ENCODE peak calls at places on chromosomes 3 and 15, in four cellular contexts. E is IMR-90, Y is uterus, R is prostate gland. I is an unnamed sample.
A peak's percentile ranks its signal among the peaks of the same experiment; 100 is the strongest.

GRCh38 chr3:69082805-69083204 is 1.9 kb upstream of the ARL6IP5 start:
- DNase-seq in E (peak; percentile 83), Y (no peak), R (no peak), I (no peak)

GRCh38 chr3:45240292-45240691 is 14.2 kb upstream of the TMEM158 start:
- DNase-seq in E (no peak), Y (no peak), R (no peak), I (no peak)

GRCh38 chr3:49378249-49378899 is 20.2 kb upstream of the GPX1 start:
- DNase-seq in E (peak; percentile 37), Y (peak; percentile 29), R (no peak), I (peak; percentile 87)

GRCh38 chr3:194133661-194134230 is 2.2 kb upstream of the HES1 start:
- DNase-seq in E (peak; percentile 55), Y (peak; percentile 66), R (peak; percentile 30), I (no peak)

GRCh38 chr3:20104167-20104661 is 64.0 kb downstream of the KAT2B start:
- DNase-seq in E (no peak), Y (no peak), R (no peak), I (no peak)

GRCh38 chr3:171236586-171237120 is 210.1 kb upstream of the SLC2A2 start:
- DNase-seq in E (no peak), Y (no peak), R (no peak), I (no peak)

GRCh38 chr3:102741694-102742093 is 306.9 kb downstream of the ZPLD1 start:
- DNase-seq in E (no peak), Y (no peak), R (no peak), I (no peak)

GRCh38 chr3:9279959-9280358 is 30.5 kb upstream of the SRGAP3 start:
- DNase-seq in E (peak; percentile 20), Y (no peak), R (no peak), I (no peak)

GRCh38 chr3:153835540-153835939 is 285.6 kb upstream of the ARHGEF26 start:
- DNase-seq in E (no peak), Y (no peak), R (no peak), I (no peak)

GRCh38 chr15:95799286-95800187 is 531.0 kb upstream of the NR2F2 start:
- DNase-seq in E (peak; percentile 90), Y (no peak), R (no peak), I (peak; percentile 87)

GRCh38 chr3:173398111-173398479 is 551 bp downstream of the NLGN1 start:
- DNase-seq in E (no peak), Y (peak; percentile 21), R (no peak), I (peak; percentile 29)

GRCh38 chr15:86139828-86140227 is 60.2 kb downstream of the AGBL1 start:
- DNase-seq in E (no peak), Y (no peak), R (no peak), I (no peak)

GRCh38 chr15:52234596-52235541 is 43.7 kb upstream of the GNB5 start:
- DNase-seq in E (no peak), Y (no peak), R (no peak), I (no peak)

GRCh38 chr3:24018784-24019570 is 73.9 kb downstream of the NR1D2 start:
- DNase-seq in E (no peak), Y (no peak), R (peak; percentile 82), I (peak; percentile 51)

GRCh38 chr15:41307679-41308078 is 24.7 kb downstream of the OIP5 start:
- DNase-seq in E (no peak), Y (no peak), R (no peak), I (no peak)

GRCh38 chr3:71062920-71063767 is 520.4 kb downstream of the FOXP1 start:
- DNase-seq in E (peak; percentile 65), Y (no peak), R (no peak), I (peak; percentile 74)
- H3K27me3 ChIP-seq in E (no peaks in the 10 kb centered on the region), Y (no peaks in the 10 kb centered on the region), R (no peaks in the 10 kb centered on the region), I (no peaks in the 10 kb centered on the region)

GRCh38 chr3:39277893-39278615 is 1.8 kb downstream of the CX3CR1 start:
- DNase-seq in E (no peak), Y (no peak), R (no peak), I (no peak)
- H3K27ac ChIP-seq in E (no peak overlapping the region), Y (no peak overlapping the region), R (no peak overlapping the region), I (no peak overlapping the region)

DNA sequence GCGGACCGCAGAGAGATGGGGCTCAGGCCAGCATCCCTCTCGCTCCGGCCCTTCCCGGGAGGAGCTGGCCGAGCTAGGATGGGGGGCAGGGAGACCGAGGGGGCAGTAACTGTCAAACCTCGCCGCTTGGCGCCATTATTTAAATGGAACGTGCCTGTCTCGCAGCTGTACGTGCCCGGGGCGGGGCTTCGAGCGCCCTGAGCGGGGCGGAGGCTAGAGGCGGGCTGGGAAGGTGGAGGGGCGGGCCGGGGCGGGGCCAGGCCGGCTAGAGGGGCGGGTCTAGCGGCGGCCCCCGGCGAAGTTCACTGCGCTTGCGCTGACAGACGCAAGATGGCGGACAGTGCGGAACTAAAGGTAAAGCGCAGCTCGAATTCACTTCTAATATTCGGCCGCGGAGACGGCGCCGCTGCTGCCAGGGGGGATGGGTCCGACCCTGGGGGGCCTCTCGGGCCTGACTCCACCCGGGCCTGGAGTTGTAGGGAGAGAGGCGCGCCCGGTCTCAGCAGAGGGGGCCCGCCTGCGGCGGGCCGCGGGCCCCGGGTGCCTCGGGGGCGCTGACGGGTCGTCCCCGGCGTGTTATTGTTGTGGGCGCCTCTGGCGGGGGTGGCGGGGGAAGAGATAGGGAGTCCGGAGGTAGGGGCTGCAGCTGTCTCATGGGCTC is at the start of gene PIAS1:
- DNase-seq in E (peak; percentile 83), Y (peak; percentile 91), R (peak; percentile 93), I (peak; percentile 60)
- TF ChIP-seq CTCF in E (no peak), Y (no peak), R (no peak), I (no peak)

GRCh38 chr3:128482857-128483656 is 9.9 kb downstream of the GATA2 start:
- DNase-seq in E (peak; percentile 84), Y (peak; percentile 90), R (no peak), I (no peak)

GRCh38 chr3:128485283-128486156 is 7.5 kb downstream of the GATA2 start:
- DNase-seq in E (no peak), Y (no peak), R (no peak), I (no peak)

GRCh38 chr3:128482175-128482856 is 10.7 kb downstream of the GATA2 start:
- DNase-seq in E (peak; percentile 68), Y (peak; percentile 57), R (no peak), I (no peak)

GRCh38 chr3:128484404-128485282 is 8.4 kb downstream of the GATA2 start:
- DNase-seq in E (no peak), Y (no peak), R (no peak), I (no peak)

DNA sequence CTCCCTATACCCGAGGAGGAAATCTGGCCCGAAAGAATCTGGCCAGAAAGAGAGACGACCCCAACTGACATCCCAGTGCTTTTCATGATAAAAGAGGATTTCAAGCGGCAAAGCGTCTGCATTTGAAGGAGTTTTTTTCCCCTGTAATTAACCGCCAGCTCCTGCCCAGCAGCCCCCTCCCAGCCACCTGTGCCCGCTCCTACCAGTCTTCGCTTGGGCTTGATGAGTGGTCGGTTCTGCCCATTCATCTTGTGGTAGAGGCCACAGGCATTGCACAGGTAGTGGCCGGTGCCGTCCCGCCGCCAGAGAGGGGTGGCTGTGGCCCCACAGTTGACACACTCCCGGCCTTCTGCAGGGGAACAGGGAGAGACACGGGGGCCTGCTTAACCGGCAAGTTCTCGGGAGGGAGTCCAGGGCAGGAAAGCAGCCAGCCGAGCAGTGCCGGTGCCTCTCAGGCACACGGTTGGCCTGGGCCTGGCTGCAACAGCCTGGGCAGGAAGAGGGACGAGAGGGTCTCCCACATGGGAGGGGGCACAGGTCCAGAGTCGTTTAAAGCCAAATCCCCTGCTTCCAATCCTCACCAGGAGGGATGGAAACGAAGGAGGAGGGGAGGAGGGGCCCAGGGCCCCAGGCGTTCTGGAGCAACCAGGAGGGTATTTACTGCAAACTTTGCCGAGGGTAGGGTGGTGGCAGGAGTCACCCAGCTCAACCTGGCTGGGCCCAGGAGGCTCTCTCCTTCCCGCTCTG is 9.2 kb downstream of the GATA2 start:
- DNase-seq in E (no peak), Y (peak; percentile 37), R (no peak), I (no peak)
- H3K27me3 ChIP-seq in E (no peaks in the 10 kb centered on the region), Y (no peaks in the 10 kb centered on the region), R (no peaks in the 10 kb centered on the region), I (peaks cover 99% of the 10 kb centered on the region)

GRCh38 chr3:64956619-64957018 is 268.8 kb upstream of the ADAMTS9 start:
- DNase-seq in E (no peak), Y (no peak), R (no peak), I (no peak)

GRCh38 chr3:64954995-64955636 is 267.3 kb upstream of the ADAMTS9 start:
- DNase-seq in E (no peak), Y (peak; percentile 54), R (peak; percentile 62), I (no peak)

GRCh38 chr3:64957639-64958038 is 269.8 kb upstream of the ADAMTS9 start:
- DNase-seq in E (no peak), Y (peak; percentile 22), R (no peak), I (no peak)

DNA sequence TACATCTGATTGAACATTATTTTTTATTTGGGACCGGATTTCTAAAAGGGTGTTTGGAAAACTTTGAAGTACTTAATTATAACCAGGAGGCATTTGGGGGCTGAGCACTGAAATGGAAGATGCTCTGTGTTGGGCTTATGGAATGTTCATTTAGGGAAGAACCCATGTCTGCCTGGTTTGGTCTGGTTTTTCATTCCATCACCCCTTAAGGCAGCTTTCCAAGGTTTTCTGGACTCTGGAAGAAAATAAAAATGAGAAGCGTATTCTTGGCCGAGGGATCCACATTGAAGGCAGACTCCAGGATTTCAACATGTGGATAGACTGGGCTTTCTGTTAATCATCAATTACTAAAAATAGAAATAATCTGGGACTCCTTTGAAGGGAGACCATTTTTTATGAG is 270.4 kb upstream of the ADAMTS9 start:
- DNase-seq in E (no peak), Y (peak; percentile 38), R (no peak), I (no peak)
- H3K27ac ChIP-seq in E (no peak overlapping the region), Y (peak overlapping the region; percentile 36), R (no peak overlapping the region), I (no peak overlapping the region)

GRCh38 chr3:56467108-56467507 is 1.2 kb downstream of the ERC2 start:
- DNase-seq in E (peak; percentile 43), Y (peak; percentile 28), R (peak; percentile 88), I (peak; percentile 43)

GRCh38 chr3:56467801-56468183 is 475 bp downstream of the ERC2 start:
- DNase-seq in E (no peak), Y (no peak), R (no peak), I (no peak)

GRCh38 chr3:56471771-56472170 is 3.5 kb upstream of the ERC2 start:
- DNase-seq in E (no peak), Y (no peak), R (no peak), I (no peak)

GRCh38 chr3:56469141-56469540 is 874 bp upstream of the ERC2 start:
- DNase-seq in E (no peak), Y (no peak), R (no peak), I (no peak)

GRCh38 chr3:56468184-56469106 is at the start of gene ERC2:
- DNase-seq in E (no peak), Y (no peak), R (peak; percentile 44), I (no peak)
- TF ChIP-seq CTCF in E (no peak), Y (no peak), R (no peak), I (peak; percentile 20)

I was measured in foreskin keratinocyte.